ENCODE peak calls at places on chromosomes 5 and 9, in nine cellular contexts. One of them, this sample, is unnamed.

GRCh38 chr9:108205276-108205675 is 650.5 kb downstream of the ACTL7B start:
- DNase-seq in germinal center: no peak
- DNase-seq in GM23248: peak; percentile 58
- DNase-seq in psoas muscle: no peak
- DNase-seq in caudate nucleus: no peak
- DNase-seq in stimulated activated CD8-positive, alpha-beta memory T cell treated with anti-CD3 and anti-CD28 coated beads, Interleukin-2, amount 100 ng/mL, for 1 hour: no peak
- DNase-seq in amygdala: no peak
- DNase-seq in transverse colon: no peak
- DNase-seq in stimulated activated naive CD8-positive, alpha-beta T cell treated with anti-CD3 and anti-CD28 coated beads, Interleukin-15, amount 100 ng/mL, for 72 hours: no peak
- DNase-seq in this sample: no peak

GRCh38 chr5:100901851-100902341 is 1.2 kb downstream of the ST8SIA4 start:
- DNase-seq in stimulated activated CD8-positive, alpha-beta memory T cell treated with anti-CD3 and anti-CD28 coated beads, Interleukin-2, amount 100 ng/mL, for 1 hour: peak; percentile 33
- DNase-seq in GM23248: peak; percentile 3
- DNase-seq in caudate nucleus: no peak
- DNase-seq in psoas muscle: peak; percentile 31
- DNase-seq in stimulated activated naive CD8-positive, alpha-beta T cell treated with anti-CD3 and anti-CD28 coated beads, Interleukin-15, amount 100 ng/mL, for 72 hours: peak; percentile 58
- DNase-seq in germinal center: peak; percentile 48
- DNase-seq in amygdala: no peak
- DNase-seq in transverse colon: peak; percentile 53
- DNase-seq in this sample: peak; percentile 91

GRCh38 chr9:4866239-4866969 is 73.7 kb downstream of the RCL1 start:
- DNase-seq in GM23248: peak; percentile 17
- DNase-seq in psoas muscle: peak; percentile 53
- DNase-seq in stimulated activated CD8-positive, alpha-beta memory T cell treated with anti-CD3 and anti-CD28 coated beads, Interleukin-2, amount 100 ng/mL, for 1 hour: no peak
- DNase-seq in transverse colon: no peak
- DNase-seq in amygdala: no peak
- DNase-seq in caudate nucleus: no peak
- DNase-seq in stimulated activated naive CD8-positive, alpha-beta T cell treated with anti-CD3 and anti-CD28 coated beads, Interleukin-15, amount 100 ng/mL, for 72 hours: no peak
- DNase-seq in germinal center: no peak
- DNase-seq in this sample: no peak

GRCh38 chr9:35508069-35508468 is 18.2 kb downstream of the RUSC2 start:
- DNase-seq in caudate nucleus: no peak
- DNase-seq in stimulated activated CD8-positive, alpha-beta memory T cell treated with anti-CD3 and anti-CD28 coated beads, Interleukin-2, amount 100 ng/mL, for 1 hour: no peak
- DNase-seq in transverse colon: no peak
- DNase-seq in germinal center: no peak
- DNase-seq in psoas muscle: no peak
- DNase-seq in GM23248: peak; percentile 30
- DNase-seq in stimulated activated naive CD8-positive, alpha-beta T cell treated with anti-CD3 and anti-CD28 coated beads, Interleukin-15, amount 100 ng/mL, for 72 hours: no peak
- DNase-seq in amygdala: no peak
- DNase-seq in this sample: no peak

GRCh38 chr9:114296338-114296737 is 26.6 kb upstream of the ORM1 start:
- DNase-seq in germinal center: no peak
- DNase-seq in transverse colon: no peak
- DNase-seq in stimulated activated naive CD8-positive, alpha-beta T cell treated with anti-CD3 and anti-CD28 coated beads, Interleukin-15, amount 100 ng/mL, for 72 hours: no peak
- DNase-seq in psoas muscle: no peak
- DNase-seq in GM23248: no peak
- DNase-seq in amygdala: no peak
- DNase-seq in caudate nucleus: no peak
- DNase-seq in stimulated activated CD8-positive, alpha-beta memory T cell treated with anti-CD3 and anti-CD28 coated beads, Interleukin-2, amount 100 ng/mL, for 1 hour: no peak
- DNase-seq in this sample: no peak

GRCh38 chr5:30959238-30959637 is 234.2 kb upstream of the CDH6 start:
- DNase-seq in germinal center: no peak
- DNase-seq in amygdala: no peak
- DNase-seq in psoas muscle: no peak
- DNase-seq in caudate nucleus: no peak
- DNase-seq in stimulated activated naive CD8-positive, alpha-beta T cell treated with anti-CD3 and anti-CD28 coated beads, Interleukin-15, amount 100 ng/mL, for 72 hours: no peak
- DNase-seq in stimulated activated CD8-positive, alpha-beta memory T cell treated with anti-CD3 and anti-CD28 coated beads, Interleukin-2, amount 100 ng/mL, for 1 hour: no peak
- DNase-seq in GM23248: peak; percentile 7
- DNase-seq in transverse colon: no peak
- DNase-seq in this sample: no peak

GRCh38 chr9:137432687-137433348 is 8.3 kb downstream of the ENTPD8 start:
- DNase-seq in psoas muscle: peak; percentile 40
- DNase-seq in amygdala: no peak
- DNase-seq in transverse colon: no peak
- DNase-seq in germinal center: no peak
- DNase-seq in stimulated activated naive CD8-positive, alpha-beta T cell treated with anti-CD3 and anti-CD28 coated beads, Interleukin-15, amount 100 ng/mL, for 72 hours: no peak
- DNase-seq in GM23248: no peak
- DNase-seq in stimulated activated CD8-positive, alpha-beta memory T cell treated with anti-CD3 and anti-CD28 coated beads, Interleukin-2, amount 100 ng/mL, for 1 hour: no peak
- DNase-seq in caudate nucleus: no peak
- DNase-seq in this sample: no peak

GRCh38 chr9:93013856-93014582 is 44.5 kb upstream of the SUSD3 start:
- DNase-seq in amygdala: no peak
- DNase-seq in psoas muscle: peak; percentile 34
- DNase-seq in stimulated activated CD8-positive, alpha-beta memory T cell treated with anti-CD3 and anti-CD28 coated beads, Interleukin-2, amount 100 ng/mL, for 1 hour: no peak
- DNase-seq in GM23248: no peak
- DNase-seq in caudate nucleus: no peak
- DNase-seq in germinal center: no peak
- DNase-seq in transverse colon: no peak
- DNase-seq in stimulated activated naive CD8-positive, alpha-beta T cell treated with anti-CD3 and anti-CD28 coated beads, Interleukin-15, amount 100 ng/mL, for 72 hours: no peak
- DNase-seq in this sample: no peak

GRCh38 chr5:141431286-141431685 is 979 bp downstream of the PCDHGA12 start:
- DNase-seq in caudate nucleus: no peak
- DNase-seq in amygdala: no peak
- DNase-seq in transverse colon: no peak
- DNase-seq in germinal center: peak; percentile 67
- DNase-seq in GM23248: peak; percentile 27
- DNase-seq in stimulated activated CD8-positive, alpha-beta memory T cell treated with anti-CD3 and anti-CD28 coated beads, Interleukin-2, amount 100 ng/mL, for 1 hour: no peak
- DNase-seq in psoas muscle: no peak
- DNase-seq in stimulated activated naive CD8-positive, alpha-beta T cell treated with anti-CD3 and anti-CD28 coated beads, Interleukin-15, amount 100 ng/mL, for 72 hours: no peak
- DNase-seq in this sample: no peak

GRCh38 chr5:33091571-33092363 is 349.0 kb upstream of the TARS1 start:
- DNase-seq in amygdala: no peak
- DNase-seq in caudate nucleus: no peak
- DNase-seq in stimulated activated CD8-positive, alpha-beta memory T cell treated with anti-CD3 and anti-CD28 coated beads, Interleukin-2, amount 100 ng/mL, for 1 hour: no peak
- DNase-seq in psoas muscle: no peak
- DNase-seq in GM23248: peak; percentile 81
- DNase-seq in stimulated activated naive CD8-positive, alpha-beta T cell treated with anti-CD3 and anti-CD28 coated beads, Interleukin-15, amount 100 ng/mL, for 72 hours: no peak
- DNase-seq in transverse colon: no peak
- DNase-seq in germinal center: no peak
- DNase-seq in this sample: no peak

GRCh38 chr9:26210338-26210851 is 532.2 kb upstream of the TUSC1 start:
- DNase-seq in psoas muscle: no peak
- DNase-seq in amygdala: peak; percentile 2
- DNase-seq in germinal center: no peak
- DNase-seq in GM23248: peak; percentile 61
- DNase-seq in stimulated activated naive CD8-positive, alpha-beta T cell treated with anti-CD3 and anti-CD28 coated beads, Interleukin-15, amount 100 ng/mL, for 72 hours: no peak
- DNase-seq in stimulated activated CD8-positive, alpha-beta memory T cell treated with anti-CD3 and anti-CD28 coated beads, Interleukin-2, amount 100 ng/mL, for 1 hour: no peak
- DNase-seq in caudate nucleus: no peak
- DNase-seq in transverse colon: no peak
- DNase-seq in this sample: no peak

GRCh38 chr5:158840193-158840592 is 259.5 kb downstream of the EBF1 start:
- DNase-seq in germinal center: no peak
- DNase-seq in stimulated activated naive CD8-positive, alpha-beta T cell treated with anti-CD3 and anti-CD28 coated beads, Interleukin-15, amount 100 ng/mL, for 72 hours: no peak
- DNase-seq in stimulated activated CD8-positive, alpha-beta memory T cell treated with anti-CD3 and anti-CD28 coated beads, Interleukin-2, amount 100 ng/mL, for 1 hour: no peak
- DNase-seq in GM23248: peak; percentile 82
- DNase-seq in caudate nucleus: no peak
- DNase-seq in amygdala: no peak
- DNase-seq in psoas muscle: no peak
- DNase-seq in transverse colon: no peak
- DNase-seq in this sample: no peak

GRCh38 chr9:33778700-33779351 is 16.5 kb upstream of the PRSS3 start:
- DNase-seq in stimulated activated naive CD8-positive, alpha-beta T cell treated with anti-CD3 and anti-CD28 coated beads, Interleukin-15, amount 100 ng/mL, for 72 hours: peak; percentile 51
- DNase-seq in psoas muscle: no peak
- DNase-seq in amygdala: no peak
- DNase-seq in caudate nucleus: no peak
- DNase-seq in GM23248: peak; percentile 70
- DNase-seq in stimulated activated CD8-positive, alpha-beta memory T cell treated with anti-CD3 and anti-CD28 coated beads, Interleukin-2, amount 100 ng/mL, for 1 hour: no peak
- DNase-seq in germinal center: peak; percentile 78
- DNase-seq in transverse colon: peak; percentile 44
- DNase-seq in this sample: peak; percentile 85

GRCh38 chr5:97735209-97735608 is 552.2 kb upstream of the RIOK2 start:
- DNase-seq in transverse colon: no peak
- DNase-seq in germinal center: no peak
- DNase-seq in stimulated activated CD8-positive, alpha-beta memory T cell treated with anti-CD3 and anti-CD28 coated beads, Interleukin-2, amount 100 ng/mL, for 1 hour: no peak
- DNase-seq in amygdala: no peak
- DNase-seq in stimulated activated naive CD8-positive, alpha-beta T cell treated with anti-CD3 and anti-CD28 coated beads, Interleukin-15, amount 100 ng/mL, for 72 hours: no peak
- DNase-seq in GM23248: peak; percentile 78
- DNase-seq in caudate nucleus: no peak
- DNase-seq in psoas muscle: no peak
- DNase-seq in this sample: no peak

GRCh38 chr5:172744106-172745104 is 26.6 kb downstream of the DUSP1 start:
- DNase-seq in stimulated activated naive CD8-positive, alpha-beta T cell treated with anti-CD3 and anti-CD28 coated beads, Interleukin-15, amount 100 ng/mL, for 72 hours: no peak
- DNase-seq in amygdala: no peak
- DNase-seq in stimulated activated CD8-positive, alpha-beta memory T cell treated with anti-CD3 and anti-CD28 coated beads, Interleukin-2, amount 100 ng/mL, for 1 hour: no peak
- DNase-seq in germinal center: no peak
- DNase-seq in transverse colon: peak; percentile 74
- DNase-seq in GM23248: no peak
- DNase-seq in psoas muscle: no peak
- DNase-seq in caudate nucleus: no peak
- DNase-seq in this sample: no peak

GRCh38 chr9:29211681-29212589 is 1638.7 kb upstream of the C9orf72 start:
- DNase-seq in transverse colon: peak; percentile 22
- DNase-seq in germinal center: peak; percentile 55
- DNase-seq in amygdala: no peak
- DNase-seq in stimulated activated naive CD8-positive, alpha-beta T cell treated with anti-CD3 and anti-CD28 coated beads, Interleukin-15, amount 100 ng/mL, for 72 hours: peak; percentile 44
- DNase-seq in psoas muscle: peak; percentile 53
- DNase-seq in caudate nucleus: no peak
- DNase-seq in GM23248: peak; percentile 50
- DNase-seq in stimulated activated CD8-positive, alpha-beta memory T cell treated with anti-CD3 and anti-CD28 coated beads, Interleukin-2, amount 100 ng/mL, for 1 hour: no peak
- DNase-seq in this sample: no peak

GRCh38 chr9:92432972-92433548 is 8.8 kb upstream of the OMD start:
- DNase-seq in amygdala: no peak
- DNase-seq in germinal center: no peak
- DNase-seq in stimulated activated naive CD8-positive, alpha-beta T cell treated with anti-CD3 and anti-CD28 coated beads, Interleukin-15, amount 100 ng/mL, for 72 hours: no peak
- DNase-seq in caudate nucleus: no peak
- DNase-seq in transverse colon: no peak
- DNase-seq in psoas muscle: no peak
- DNase-seq in GM23248: no peak
- DNase-seq in stimulated activated CD8-positive, alpha-beta memory T cell treated with anti-CD3 and anti-CD28 coated beads, Interleukin-2, amount 100 ng/mL, for 1 hour: no peak
- DNase-seq in this sample: no peak

GRCh38 chr9:20988916-20989315 is 42.5 kb downstream of the HACD4 start:
- DNase-seq in stimulated activated CD8-positive, alpha-beta memory T cell treated with anti-CD3 and anti-CD28 coated beads, Interleukin-2, amount 100 ng/mL, for 1 hour: no peak
- DNase-seq in caudate nucleus: no peak
- DNase-seq in transverse colon: no peak
- DNase-seq in stimulated activated naive CD8-positive, alpha-beta T cell treated with anti-CD3 and anti-CD28 coated beads, Interleukin-15, amount 100 ng/mL, for 72 hours: no peak
- DNase-seq in amygdala: no peak
- DNase-seq in psoas muscle: no peak
- DNase-seq in germinal center: no peak
- DNase-seq in GM23248: peak; percentile 42
- DNase-seq in this sample: no peak

GRCh38 chr9:77997611-77998349 is 33.8 kb downstream of the GNAQ start:
- DNase-seq in stimulated activated CD8-positive, alpha-beta memory T cell treated with anti-CD3 and anti-CD28 coated beads, Interleukin-2, amount 100 ng/mL, for 1 hour: no peak
- DNase-seq in stimulated activated naive CD8-positive, alpha-beta T cell treated with anti-CD3 and anti-CD28 coated beads, Interleukin-15, amount 100 ng/mL, for 72 hours: no peak
- DNase-seq in germinal center: no peak
- DNase-seq in transverse colon: no peak
- DNase-seq in psoas muscle: peak; percentile 55
- DNase-seq in amygdala: no peak
- DNase-seq in GM23248: no peak
- DNase-seq in caudate nucleus: no peak
- DNase-seq in this sample: no peak

GRCh38 chr5:37723147-37723961 is 116.5 kb downstream of the GDNF start:
- DNase-seq in amygdala: no peak
- DNase-seq in germinal center: peak; percentile 11
- DNase-seq in GM23248: peak; percentile 59
- DNase-seq in caudate nucleus: no peak
- DNase-seq in transverse colon: no peak
- DNase-seq in stimulated activated CD8-positive, alpha-beta memory T cell treated with anti-CD3 and anti-CD28 coated beads, Interleukin-2, amount 100 ng/mL, for 1 hour: no peak
- DNase-seq in stimulated activated naive CD8-positive, alpha-beta T cell treated with anti-CD3 and anti-CD28 coated beads, Interleukin-15, amount 100 ng/mL, for 72 hours: no peak
- DNase-seq in psoas muscle: peak; percentile 82
- DNase-seq in this sample: peak; percentile 41

GRCh38 chr5:53052499-53052898 is 57.1 kb downstream of the MOCS2 start:
- DNase-seq in amygdala: no peak
- DNase-seq in psoas muscle: no peak
- DNase-seq in GM23248: no peak
- DNase-seq in transverse colon: no peak
- DNase-seq in caudate nucleus: no peak
- DNase-seq in germinal center: no peak
- DNase-seq in stimulated activated naive CD8-positive, alpha-beta T cell treated with anti-CD3 and anti-CD28 coated beads, Interleukin-15, amount 100 ng/mL, for 72 hours: no peak
- DNase-seq in stimulated activated CD8-positive, alpha-beta memory T cell treated with anti-CD3 and anti-CD28 coated beads, Interleukin-2, amount 100 ng/mL, for 1 hour: no peak
- DNase-seq in this sample: no peak

GRCh38 chr5:43646997-43647396 is 44.0 kb downstream of the NNT start:
- DNase-seq in psoas muscle: no peak
- DNase-seq in caudate nucleus: no peak
- DNase-seq in GM23248: peak; percentile 44
- DNase-seq in stimulated activated CD8-positive, alpha-beta memory T cell treated with anti-CD3 and anti-CD28 coated beads, Interleukin-2, amount 100 ng/mL, for 1 hour: no peak
- DNase-seq in stimulated activated naive CD8-positive, alpha-beta T cell treated with anti-CD3 and anti-CD28 coated beads, Interleukin-15, amount 100 ng/mL, for 72 hours: no peak
- DNase-seq in amygdala: no peak
- DNase-seq in transverse colon: no peak
- DNase-seq in germinal center: no peak
- DNase-seq in this sample: no peak

GRCh38 chr5:168989731-168990505 is 311.0 kb downstream of the SLIT3 start:
- DNase-seq in amygdala: no peak
- DNase-seq in GM23248: no peak
- DNase-seq in stimulated activated CD8-positive, alpha-beta memory T cell treated with anti-CD3 and anti-CD28 coated beads, Interleukin-2, amount 100 ng/mL, for 1 hour: no peak
- DNase-seq in stimulated activated naive CD8-positive, alpha-beta T cell treated with anti-CD3 and anti-CD28 coated beads, Interleukin-15, amount 100 ng/mL, for 72 hours: no peak
- DNase-seq in caudate nucleus: no peak
- DNase-seq in psoas muscle: no peak
- DNase-seq in transverse colon: no peak
- DNase-seq in germinal center: peak; percentile 10
- DNase-seq in this sample: no peak

GRCh38 chr5:81316581-81316980 is 15.2 kb downstream of the ZCCHC9 start:
- DNase-seq in amygdala: no peak
- DNase-seq in caudate nucleus: no peak
- DNase-seq in stimulated activated naive CD8-positive, alpha-beta T cell treated with anti-CD3 and anti-CD28 coated beads, Interleukin-15, amount 100 ng/mL, for 72 hours: no peak
- DNase-seq in stimulated activated CD8-positive, alpha-beta memory T cell treated with anti-CD3 and anti-CD28 coated beads, Interleukin-2, amount 100 ng/mL, for 1 hour: no peak
- DNase-seq in transverse colon: no peak
- DNase-seq in GM23248: no peak
- DNase-seq in psoas muscle: no peak
- DNase-seq in germinal center: no peak
- DNase-seq in this sample: no peak

GRCh38 chr9:121529237-121529987 is 29.8 kb upstream of the GGTA1 start:
- DNase-seq in psoas muscle: peak; percentile 96
- DNase-seq in germinal center: no peak
- DNase-seq in transverse colon: peak; percentile 74
- DNase-seq in amygdala: no peak
- DNase-seq in stimulated activated CD8-positive, alpha-beta memory T cell treated with anti-CD3 and anti-CD28 coated beads, Interleukin-2, amount 100 ng/mL, for 1 hour: no peak
- DNase-seq in caudate nucleus: no peak
- DNase-seq in GM23248: peak; percentile 100
- DNase-seq in stimulated activated naive CD8-positive, alpha-beta T cell treated with anti-CD3 and anti-CD28 coated beads, Interleukin-15, amount 100 ng/mL, for 72 hours: no peak
- DNase-seq in this sample: no peak

GRCh38 chr5:132492386-132492785 is 1.8 kb upstream of the IRF1 start:
- DNase-seq in psoas muscle: no peak
- DNase-seq in transverse colon: peak; percentile 5
- DNase-seq in caudate nucleus: no peak
- DNase-seq in stimulated activated CD8-positive, alpha-beta memory T cell treated with anti-CD3 and anti-CD28 coated beads, Interleukin-2, amount 100 ng/mL, for 1 hour: no peak
- DNase-seq in germinal center: no peak
- DNase-seq in stimulated activated naive CD8-positive, alpha-beta T cell treated with anti-CD3 and anti-CD28 coated beads, Interleukin-15, amount 100 ng/mL, for 72 hours: no peak
- DNase-seq in GM23248: no peak
- DNase-seq in amygdala: no peak
- DNase-seq in this sample: peak; percentile 4